ENCODE peak calls at places on chromosomes 3 and 15, in ten cellular contexts. D is Caco-2, I is IMR-90, G is GM12865, X is endodermal cell, Z is lung, R is bronchial epithelial cell, O is adrenal gland, Y is brain microvascular endothelial cell, P is fibroblast of the aortic adventitia. N is an unnamed sample.

GRCh38 chr3:177836671-177837070 is 639.4 kb upstream of the TBL1XR1 start:
- DNase-seq in Z (no peak), R (peak), G (no peak), I (no peak), Y (no peak), X (no peak), D (no peak), O (no peak), P (peak), N (no peak)

GRCh38 chr3:111695584-111696213 is 100.6 kb upstream of the ZBED2 start:
- DNase-seq in R (peak), D (no peak), Y (peak), Z (no peak), X (no peak), O (no peak), I (peak), P (peak), G (no peak), N (no peak)

GRCh38 chr15:57751177-57751800 is 44.8 kb downstream of the POLR2M start:
- DNase-seq in Z (no peak), Y (peak), O (no peak), I (peak), X (peak), P (peak), R (peak), G (peak), D (no peak), N (no peak)

GRCh38 chr3:8663177-8664061 is 18.8 kb upstream of the SSUH2 start:
- DNase-seq in I (peak), G (peak), D (peak), X (peak), P (peak), O (peak), Z (peak), R (peak), Y (peak), N (peak)

GRCh38 chr3:16085884-16086608 is 88.4 kb upstream of the GALNT15 start:
- DNase-seq in X (no peak), D (no peak), P (peak), I (no peak), O (peak), Z (peak), R (no peak), Y (no peak), G (no peak), N (no peak)

GRCh38 chr15:62125763-62126162 is 39.3 kb downstream of the C2CD4B start:
- DNase-seq in Y (peak), X (no peak), O (peak), Z (no peak), D (peak), I (peak), G (peak), R (peak), P (peak), N (no peak)

GRCh38 chr3:142846779-142847577 is 41.9 kb downstream of the PCOLCE2 start:
- DNase-seq in Y (no peak), D (no peak), G (no peak), Z (no peak), O (no peak), P (peak), R (no peak), X (no peak), I (no peak), N (no peak)

GRCh38 chr15:65033659-65034269 is 4.3 kb upstream of the MTFMT start:
- DNase-seq in Z (no peak), R (peak), D (peak), O (no peak), X (no peak), P (peak), I (peak), G (peak), Y (peak), N (no peak)

GRCh38 chr3:39447637-39448483 is 19.6 kb upstream of the MOBP start:
- DNase-seq in X (peak), P (peak), I (peak), R (peak), Y (peak), G (peak), D (peak), O (peak), Z (peak), N (peak)

GRCh38 chr3:11820540-11821041 is 26.1 kb downstream of the TAMM41 start:
- DNase-seq in P (no peak), R (no peak), Z (no peak), X (peak), I (peak), D (no peak), O (peak), G (peak), Y (peak), N (no peak)
- TF ChIP-seq CTCF in P (no peak), R (no peak), Z (no peak), X (peak), I (no peak), D (peak), O (no peak), G (no peak), Y (peak), N (no peak)

GRCh38 chr3:30503431-30503830 is 103.0 kb upstream of the TGFBR2 start:
- DNase-seq in P (no peak), G (no peak), D (no peak), Y (no peak), Z (no peak), I (no peak), R (no peak), O (no peak), X (no peak), N (no peak)
- H3K4me3 ChIP-seq in P (no peak), G (no peak), D (no peak), Y (no peak), Z (no peak), I (no peak), R (no peak), O (no peak), X (no peak), N (no peak)

GRCh38 chr3:67034371-67034770 is 36.3 kb downstream of the KBTBD8 start:
- DNase-seq in Z (no peak), D (no peak), R (no peak), P (no peak), X (no peak), I (no peak), Y (no peak), G (no peak), O (no peak), N (no peak)

GRCh38 chr3:67031986-67032385 is 33.9 kb downstream of the KBTBD8 start:
- DNase-seq in Y (no peak), I (no peak), P (no peak), G (no peak), X (no peak), Z (no peak), D (no peak), R (no peak), O (no peak), N (no peak)

GRCh38 chr3:67033091-67033490 is 35.0 kb downstream of the KBTBD8 start:
- DNase-seq in Y (no peak), D (no peak), X (no peak), G (no peak), O (no peak), I (no peak), Z (no peak), P (no peak), R (no peak), N (no peak)

GRCh38 chr3:67037615-67038014 is 39.5 kb downstream of the KBTBD8 start:
- DNase-seq in P (peak), I (peak), G (no peak), Y (no peak), O (no peak), X (no peak), D (no peak), Z (no peak), R (peak), N (no peak)
- TF ChIP-seq CTCF in P (no peak), I (peak), G (no peak), Y (no peak), O (no peak), X (no peak), D (no peak), Z (no peak), R (no peak), N (no peak)

DNA sequence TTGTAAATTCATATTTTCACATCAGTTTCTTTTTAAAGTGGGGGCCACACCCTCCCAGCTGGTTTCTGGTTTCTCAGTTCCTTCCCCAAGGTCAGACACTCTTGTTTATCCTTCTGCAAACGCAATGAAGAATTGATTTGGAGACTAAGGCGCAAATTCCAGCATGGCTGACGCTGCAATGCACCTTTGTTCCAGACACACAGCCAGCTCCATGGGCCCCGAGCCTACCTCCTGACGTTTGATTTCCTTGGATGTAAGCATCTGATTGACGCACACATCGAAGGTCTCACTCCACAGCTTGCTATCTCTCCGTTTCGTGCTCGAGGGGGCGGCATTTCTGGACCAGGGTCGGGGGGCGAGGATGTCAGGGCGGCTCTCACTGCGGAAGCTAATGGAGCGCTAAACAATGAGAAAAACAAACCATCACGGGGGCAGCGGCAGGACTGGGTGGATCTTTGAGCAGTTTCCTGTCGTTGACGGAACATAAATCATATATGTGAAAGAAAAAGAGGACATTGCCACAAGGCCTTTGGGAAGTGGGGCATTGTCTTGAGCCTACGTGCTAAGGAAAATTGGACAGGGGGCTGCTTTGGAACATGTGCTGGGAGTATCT is 46.9 kb downstream of the ARHGEF3 start:
- DNase-seq in Y (no peak), Z (no peak), O (no peak), D (no peak), G (peak), P (no peak), X (no peak), R (no peak), I (no peak), N (peak)
- H3K4me3 ChIP-seq in Y (no peak), Z (no peak), O (peak), D (no peak), G (peak), P (no peak), X (no peak), R (no peak), I (no peak), N (peak)

DNA sequence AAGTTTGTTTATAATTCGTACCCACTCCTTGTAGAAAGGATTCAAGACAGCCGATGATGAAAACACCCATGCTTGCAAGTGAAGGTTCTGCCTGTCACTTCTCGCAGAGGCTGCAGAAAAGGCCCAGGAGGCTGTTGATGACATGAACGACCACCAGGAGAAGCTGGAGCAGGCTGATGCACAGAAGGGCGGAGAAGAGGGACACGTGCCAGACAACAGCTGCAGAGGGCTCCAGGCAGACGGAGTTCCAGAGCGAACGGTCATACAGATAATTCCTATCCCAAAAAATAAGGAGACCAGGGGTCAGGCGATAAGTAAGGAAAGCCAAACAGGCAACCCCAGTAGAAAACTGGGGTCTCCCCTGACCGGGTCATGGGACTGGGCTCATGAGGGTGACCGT is 5.7 kb upstream of the DYNLT2B start:
- DNase-seq in X (peak), Z (no peak), I (peak), P (peak), O (no peak), D (peak), G (no peak), R (no peak), Y (no peak), N (no peak)
- TF ChIP-seq CTCF in X (peak), Z (no peak), I (peak), P (peak), O (no peak), D (peak), G (no peak), R (no peak), Y (peak), N (no peak)

GRCh38 chr3:42025388-42026138 is 63.7 kb upstream of the ULK4 start:
- DNase-seq in P (peak), X (peak), I (peak), D (peak), R (peak), Y (peak), O (peak), G (peak), Z (peak), N (no peak)

GRCh38 chr3:42023380-42023779 is 61.5 kb upstream of the ULK4 start:
- DNase-seq in G (no peak), P (no peak), I (no peak), O (peak), D (no peak), R (no peak), Y (no peak), X (peak), Z (no peak), N (no peak)

GRCh38 chr3:42028474-42028873 is 62.7 kb upstream of the TRAK1 start:
- DNase-seq in O (peak), Z (no peak), Y (no peak), I (no peak), D (no peak), P (no peak), R (no peak), G (no peak), X (no peak), N (no peak)

GRCh38 chr3:42022355-42022754 is 60.5 kb upstream of the ULK4 start:
- DNase-seq in Z (no peak), P (no peak), D (no peak), R (no peak), I (no peak), X (no peak), O (no peak), Y (no peak), G (no peak), N (no peak)

GRCh38 chr3:42024578-42025387 is 62.9 kb upstream of the ULK4 start:
- DNase-seq in I (no peak), D (no peak), O (peak), R (peak), Z (no peak), G (no peak), X (peak), Y (no peak), P (no peak), N (no peak)
- H3K4me3 ChIP-seq in I (no peak), D (no peak), O (peak), R (no peak), Z (no peak), G (peak), X (peak), Y (no peak), P (no peak), N (no peak)

GRCh38 chr3:161409069-161409468 is 37.8 kb upstream of the SPTSSB start:
- DNase-seq in D (peak), I (peak), Y (peak), P (peak), X (peak), G (peak), O (peak), Z (no peak), R (peak), N (no peak)
- TF ChIP-seq CTCF in D (peak), I (peak), Y (peak), P (peak), X (peak), G (peak), O (peak), Z (peak), R (peak), N (peak)

GRCh38 chr3:55718475-55718874 is 231.4 kb upstream of the WNT5A start:
- DNase-seq in I (peak), R (no peak), O (no peak), D (no peak), P (peak), G (no peak), Y (no peak), Z (no peak), X (no peak), N (no peak)

GRCh38 chr3:55716044-55716443 is 228.9 kb upstream of the WNT5A start:
- DNase-seq in I (no peak), R (no peak), P (no peak), O (no peak), Y (no peak), G (no peak), X (no peak), D (no peak), Z (no peak), N (no peak)

GRCh38 chr3:55718074-55718473 is 231.0 kb upstream of the WNT5A start:
- DNase-seq in Z (no peak), D (no peak), Y (no peak), P (no peak), O (no peak), X (no peak), I (no peak), R (no peak), G (no peak), N (no peak)

GRCh38 chr3:55718956-55719355 is 231.8 kb upstream of the WNT5A start:
- DNase-seq in R (no peak), I (no peak), Y (no peak), D (no peak), G (no peak), Z (no peak), X (no peak), P (no peak), O (no peak), N (no peak)

GRCh38 chr3:55716611-55717225 is 229.6 kb upstream of the WNT5A start:
- DNase-seq in Z (no peak), X (no peak), G (peak), O (no peak), I (no peak), R (no peak), D (no peak), P (no peak), Y (no peak), N (no peak)
- H3K4me3 ChIP-seq in Z (no peak), X (no peak), G (no peak), O (no peak), I (no peak), R (no peak), D (no peak), P (no peak), Y (no peak), N (no peak)

N was measured in GM12864.